ENCODE peak calls at places on chromosomes 5 and 9, in nine cellular contexts. G, B, M, Q, U, Z, I, K and Y are unnamed samples.

GRCh38 chr9:16487915-16488314 is 382.6 kb downstream of the BNC2 start:
- DNase-seq in G (peak), B (no peak), M (no peak), Q (no peak), U (no peak), Z (no peak), I (no peak), K (no peak), Y (no peak)

GRCh38 chr5:55821731-55822512 is 29.2 kb upstream of the IL31RA start:
- DNase-seq in G (peak), B (no peak), M (no peak), Q (no peak), U (peak), Z (peak), I (peak), K (no peak), Y (no peak)

GRCh38 chr5:14460844-14461398 is 120.7 kb upstream of the OTULINL start:
- DNase-seq in G (no peak), B (no peak), M (no peak), Q (no peak), U (no peak), Z (no peak), I (no peak), K (no peak), Y (no peak)

GRCh38 chr5:140641716-140642115 is 2.5 kb downstream of the TMCO6 start:
- DNase-seq in G (no peak), B (no peak), M (no peak), Q (no peak), U (no peak), Z (no peak), I (no peak), K (no peak), Y (no peak)

GRCh38 chr5:18811616-18812015 is 1176.4 kb downstream of the CDH18 start:
- DNase-seq in G (no peak), B (no peak), M (no peak), Q (no peak), U (no peak), Z (no peak), I (no peak), K (no peak), Y (no peak)

GRCh38 chr5:2183154-2184023 is 300.7 kb upstream of the IRX4 start:
- DNase-seq in G (no peak), B (no peak), M (no peak), Q (no peak), U (no peak), Z (no peak), I (no peak), K (no peak), Y (no peak)

GRCh38 chr5:163330723-163331668 is 106.4 kb upstream of the CCNG1 start:
- DNase-seq in G (no peak), B (no peak), M (no peak), Q (no peak), U (no peak), Z (no peak), I (no peak), K (no peak), Y (no peak)

GRCh38 chr5:133842846-133843725 is 125.3 kb downstream of the C5orf15 start:
- DNase-seq in G (no peak), B (no peak), M (peak), Q (no peak), U (no peak), Z (no peak), I (no peak), K (no peak), Y (no peak)

GRCh38 chr9:36191696-36192095 is 975 bp downstream of the CLTA start:
- DNase-seq in G (no peak), B (no peak), M (no peak), Q (no peak), U (no peak), Z (no peak), I (no peak), K (no peak), Y (no peak)

GRCh38 chr5:91407204-91407603 is 24.1 kb upstream of the ARRDC3 start:
- DNase-seq in G (peak), B (no peak), M (no peak), Q (no peak), U (no peak), Z (no peak), I (no peak), K (no peak), Y (no peak)

GRCh38 chr9:21653091-21653490 is 149.3 kb upstream of the MTAP start:
- DNase-seq in G (no peak), B (no peak), M (no peak), Q (no peak), U (no peak), Z (no peak), I (no peak), K (no peak), Y (no peak)

GRCh38 chr9:14186096-14186495 is 127.8 kb downstream of the NFIB start:
- DNase-seq in G (no peak), B (no peak), M (no peak), Q (no peak), U (no peak), Z (no peak), I (no peak), K (no peak), Y (no peak)

GRCh38 chr9:89883401-89884341 is 278.9 kb downstream of the GADD45G start:
- DNase-seq in G (no peak), B (no peak), M (no peak), Q (no peak), U (no peak), Z (no peak), I (no peak), K (no peak), Y (no peak)

GRCh38 chr5:308672-309271 is 12.7 kb upstream of the AHRR start:
- DNase-seq in G (peak), B (no peak), M (no peak), Q (no peak), U (peak), Z (no peak), I (peak), K (no peak), Y (no peak)

GRCh38 chr5:139445325-139446170 is 6.2 kb upstream of the DNAJC18 start:
- DNase-seq in G (peak), B (peak), M (no peak), Q (no peak), U (no peak), Z (no peak), I (peak), K (peak), Y (no peak)

GRCh38 chr9:125854553-125855275 is 107.5 kb downstream of the PBX3 start:
- DNase-seq in G (no peak), B (no peak), M (no peak), Q (no peak), U (no peak), Z (no peak), I (no peak), K (no peak), Y (peak)

GRCh38 chr5:14707811-14708210 is 43.3 kb downstream of the OTULIN start:
- DNase-seq in G (no peak), B (no peak), M (no peak), Q (no peak), U (no peak), Z (no peak), I (no peak), K (no peak), Y (no peak)

GRCh38 chr5:68012429-68012828 is 203.1 kb upstream of the PIK3R1 start:
- DNase-seq in G (peak), B (no peak), M (no peak), Q (no peak), U (no peak), Z (no peak), I (no peak), K (no peak), Y (no peak)

GRCh38 chr5:96049398-96050272 is 88.0 kb upstream of the ELL2 start:
- DNase-seq in G (peak), B (no peak), M (no peak), Q (no peak), U (no peak), Z (no peak), I (peak), K (no peak), Y (peak)

GRCh38 chr9:116789097-116789496 is 102.0 kb downstream of the TRIM32 start:
- DNase-seq in G (no peak), B (no peak), M (no peak), Q (no peak), U (no peak), Z (no peak), I (no peak), K (no peak), Y (no peak)

GRCh38 chr9:132381966-132382541 is 24.6 kb downstream of the TTF1 start:
- DNase-seq in G (no peak), B (no peak), M (no peak), Q (no peak), U (no peak), Z (no peak), I (no peak), K (no peak), Y (no peak)

GRCh38 chr9:132669329-132669635 is 501 bp downstream of the DDX31 start:
- DNase-seq in G (no peak), B (peak), M (no peak), Q (no peak), U (no peak), Z (no peak), I (no peak), K (no peak), Y (no peak)

GRCh38 chr5:71681282-71681681 is 37.8 kb upstream of the CARTPT start:
- DNase-seq in G (peak), B (peak), M (no peak), Q (no peak), U (no peak), Z (no peak), I (peak), K (no peak), Y (no peak)

GRCh38 chr9:97831843-97832636 is 21.0 kb upstream of the FOXE1 start:
- DNase-seq in G (no peak), B (no peak), M (no peak), Q (no peak), U (no peak), Z (no peak), I (no peak), K (no peak), Y (no peak)

GRCh38 chr5:95730730-95731570 is at the start of gene RHOBTB3:
- DNase-seq in G (peak), B (peak), M (peak), Q (peak), U (peak), Z (peak), I (peak), K (peak), Y (peak)

GRCh38 chr5:126641387-126641786 is 40.6 kb downstream of the PHAX start:
- DNase-seq in G (no peak), B (no peak), M (no peak), Q (no peak), U (no peak), Z (no peak), I (no peak), K (no peak), Y (no peak)

GRCh38 chr9:114002986-114003740 is 74.9 kb downstream of the AMBP start:
- DNase-seq in G (no peak), B (no peak), M (peak), Q (peak), U (no peak), Z (no peak), I (no peak), K (no peak), Y (no peak)

GRCh38 chr5:181167814-181168488 is 20.6 kb downstream of the OR2V2 start:
- DNase-seq in G (no peak), B (no peak), M (no peak), Q (no peak), U (no peak), Z (no peak), I (no peak), K (no peak), Y (no peak)
- TF ChIP-seq CTCF in G (peak), B (no peak), M (no peak), Q (no peak), U (peak), Z (no peak), I (no peak), K (no peak), Y (peak)

GRCh38 chr5:75265731-75266130 is 29.1 kb upstream of the ANKRD31 start:
- DNase-seq in G (peak), B (no peak), M (no peak), Q (no peak), U (peak), Z (no peak), I (no peak), K (no peak), Y (peak)
- TF ChIP-seq CTCF in G (peak), B (peak), M (no peak), Q (peak), U (peak), Z (peak), I (no peak), K (peak), Y (peak)

GRCh38 chr5:61277781-61278180 is 54.3 kb upstream of the ZSWIM6 start:
- DNase-seq in G (no peak), B (no peak), M (no peak), Q (no peak), U (no peak), Z (no peak), I (no peak), K (no peak), Y (no peak)

GRCh38 chr5:61273279-61273678 is 58.8 kb upstream of the ZSWIM6 start:
- DNase-seq in G (no peak), B (no peak), M (no peak), Q (no peak), U (no peak), Z (no peak), I (no peak), K (no peak), Y (no peak)

GRCh38 chr5:61274561-61274960 is 57.5 kb upstream of the ZSWIM6 start:
- DNase-seq in G (peak), B (no peak), M (no peak), Q (no peak), U (no peak), Z (no peak), I (no peak), K (no peak), Y (no peak)

GRCh38 chr5:61277190-61277589 is 54.9 kb upstream of the ZSWIM6 start:
- DNase-seq in G (peak), B (no peak), M (no peak), Q (no peak), U (no peak), Z (no peak), I (no peak), K (no peak), Y (no peak)

GRCh38 chr5:61275841-61276240 is 56.2 kb upstream of the ZSWIM6 start:
- DNase-seq in G (peak), B (peak), M (no peak), Q (no peak), U (no peak), Z (no peak), I (no peak), K (peak), Y (no peak)
- TF ChIP-seq CTCF in G (no peak), B (no peak), M (no peak), Q (no peak), U (no peak), Z (no peak), I (no peak), K (no peak), Y (no peak)

DNA sequence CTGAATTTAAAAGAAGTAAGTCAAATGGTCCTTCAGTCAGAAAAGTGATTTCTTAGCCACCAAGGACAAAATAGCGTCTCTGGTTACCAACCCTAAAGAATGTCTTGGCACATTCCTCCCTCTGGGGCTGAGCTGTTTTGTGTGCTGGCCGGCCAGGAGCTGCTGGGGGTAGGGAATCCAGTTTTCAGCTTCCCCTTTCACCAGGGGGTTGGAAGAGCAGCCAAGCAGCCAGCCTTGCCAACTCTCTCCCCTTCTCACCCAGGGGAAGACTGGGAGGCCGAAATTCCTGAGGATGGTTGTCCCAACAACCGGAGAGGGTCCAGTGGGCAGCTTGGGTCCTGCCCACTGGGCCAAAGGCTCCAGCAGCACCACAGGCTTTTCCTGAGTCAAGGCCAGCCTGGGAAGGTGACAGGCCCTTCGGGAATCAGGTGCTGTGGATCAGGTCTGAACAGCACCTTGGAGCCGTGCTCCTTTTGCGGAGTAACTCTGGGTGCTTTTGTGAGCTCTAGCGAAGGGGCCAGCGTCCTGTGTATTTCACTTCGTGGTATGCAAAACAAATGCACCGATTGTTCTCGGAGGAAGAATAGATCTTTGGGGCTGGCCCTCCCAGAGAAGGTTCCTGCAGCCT is 4.2 kb downstream of the WWC1 start:
- DNase-seq in G (peak), B (peak), M (no peak), Q (no peak), U (peak), Z (no peak), I (peak), K (no peak), Y (peak)
- TF ChIP-seq CTCF in G (peak), B (peak), M (no peak), Q (no peak), U (peak), Z (no peak), I (no peak), K (no peak), Y (peak)

GRCh38 chr5:69364414-69364813 is 4.9 kb downstream of the AK6 start:
- DNase-seq in G (peak), B (no peak), M (no peak), Q (no peak), U (peak), Z (no peak), I (no peak), K (no peak), Y (no peak)

GRCh38 chr5:69364850-69365249 is 4.5 kb downstream of the AK6 start:
- DNase-seq in G (no peak), B (no peak), M (no peak), Q (no peak), U (no peak), Z (no peak), I (no peak), K (no peak), Y (no peak)

GRCh38 chr5:69369369-69370121 is at the start of the genes AK6, RAD17 and TAF9:
- DNase-seq in G (peak), B (peak), M (peak), Q (peak), U (peak), Z (peak), I (peak), K (peak), Y (peak)

GRCh38 chr5:69368458-69369368 is 607 bp downstream of the AK6 start:
- DNase-seq in G (peak), B (no peak), M (no peak), Q (peak), U (peak), Z (no peak), I (no peak), K (no peak), Y (peak)

DNA sequence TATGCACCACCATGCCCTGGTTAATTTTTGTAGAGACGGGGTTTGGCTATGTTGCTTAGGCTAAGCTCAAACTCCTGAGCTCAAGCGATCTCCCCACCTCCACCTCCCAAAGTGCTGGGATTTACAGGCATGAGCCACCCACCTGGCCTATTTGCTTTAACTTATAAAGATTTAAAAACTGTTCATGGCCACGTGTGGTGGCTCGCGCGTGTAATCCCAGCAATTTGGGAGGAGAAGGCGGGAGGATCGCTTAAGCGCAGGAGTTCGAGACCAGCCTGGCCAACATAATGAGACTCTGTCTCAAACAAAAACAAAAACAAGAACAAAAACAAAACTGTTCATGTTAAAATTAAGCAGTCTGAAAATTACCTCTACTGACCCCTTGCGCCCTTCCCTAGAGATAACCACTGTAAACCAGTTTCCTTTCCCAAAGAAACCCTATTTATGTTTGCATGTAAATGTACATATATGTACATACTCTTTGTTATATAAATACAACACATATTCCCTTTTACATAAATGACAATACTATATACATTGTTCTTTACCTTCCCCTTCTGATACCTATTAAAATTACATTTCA is 1.5 kb downstream of the AK6 start:
- DNase-seq in G (no peak), B (no peak), M (no peak), Q (no peak), U (no peak), Z (no peak), I (no peak), K (no peak), Y (no peak)
- TF ChIP-seq CTCF in G (no peak), B (no peak), M (no peak), Q (no peak), U (no peak), Z (no peak), I (no peak), K (no peak), Y (no peak)